ENCODE peak calls at places on chromosomes 3 and 15, in five cellular contexts. One of them, this sample, is unnamed.

GRCh38 chr15:80568298-80568697 is 126.8 kb upstream of the ABHD17C start:
- DNase-seq in hepatocyte: no peak
- DNase-seq in amniotic stem cell: no peak
- DNase-seq in HEK293T: no peak
- DNase-seq in activated CD8-positive, alpha-beta memory T cell treated with anti-CD3 and anti-CD28 coated beads for 1 hour: no peak
- DNase-seq in this sample: no peak

GRCh38 chr3:129616713-129617112 is 10.2 kb upstream of the PLXND1 start:
- DNase-seq in hepatocyte: no peak
- DNase-seq in amniotic stem cell: no peak
- DNase-seq in HEK293T: no peak
- DNase-seq in activated CD8-positive, alpha-beta memory T cell treated with anti-CD3 and anti-CD28 coated beads for 1 hour: no peak
- DNase-seq in this sample: no peak

GRCh38 chr15:40291088-40291574 is 8.3 kb upstream of the ANKRD63 start:
- DNase-seq in hepatocyte: peak; percentile 85
- DNase-seq in amniotic stem cell: no peak
- DNase-seq in HEK293T: peak; percentile 40
- DNase-seq in activated CD8-positive, alpha-beta memory T cell treated with anti-CD3 and anti-CD28 coated beads for 1 hour: no peak
- DNase-seq in this sample: no peak

GRCh38 chr3:143247007-143247563 is 127.5 kb downstream of the CHST2 start:
- DNase-seq in hepatocyte: no peak
- DNase-seq in amniotic stem cell: no peak
- DNase-seq in HEK293T: no peak
- DNase-seq in activated CD8-positive, alpha-beta memory T cell treated with anti-CD3 and anti-CD28 coated beads for 1 hour: no peak
- DNase-seq in this sample: no peak

GRCh38 chr15:57503051-57503702 is 88.5 kb upstream of the MYZAP start:
- DNase-seq in hepatocyte: no peak
- DNase-seq in amniotic stem cell: no peak
- DNase-seq in HEK293T: peak; percentile 36
- DNase-seq in activated CD8-positive, alpha-beta memory T cell treated with anti-CD3 and anti-CD28 coated beads for 1 hour: no peak
- DNase-seq in this sample: no peak

GRCh38 chr3:99128205-99128604 is 226.7 kb upstream of the DCBLD2 start:
- DNase-seq in hepatocyte: no peak
- DNase-seq in amniotic stem cell: no peak
- DNase-seq in HEK293T: no peak
- DNase-seq in activated CD8-positive, alpha-beta memory T cell treated with anti-CD3 and anti-CD28 coated beads for 1 hour: no peak
- DNase-seq in this sample: no peak

GRCh38 chr15:40870716-40871115 is 3.3 kb downstream of the RHOV start:
- DNase-seq in hepatocyte: no peak
- DNase-seq in amniotic stem cell: no peak
- DNase-seq in HEK293T: no peak
- DNase-seq in activated CD8-positive, alpha-beta memory T cell treated with anti-CD3 and anti-CD28 coated beads for 1 hour: no peak
- DNase-seq in this sample: no peak

GRCh38 chr3:48564022-48564421 is 441 bp upstream of the UCN2 start:
- DNase-seq in hepatocyte: no peak
- DNase-seq in amniotic stem cell: peak; percentile 50
- DNase-seq in HEK293T: no peak
- DNase-seq in activated CD8-positive, alpha-beta memory T cell treated with anti-CD3 and anti-CD28 coated beads for 1 hour: peak; percentile 8
- DNase-seq in this sample: peak; percentile 14

GRCh38 chr15:47750030-47750739 is 32.9 kb downstream of the SEMA6D start:
- DNase-seq in hepatocyte: peak; percentile 61
- DNase-seq in amniotic stem cell: peak; percentile 15
- DNase-seq in HEK293T: no peak
- DNase-seq in activated CD8-positive, alpha-beta memory T cell treated with anti-CD3 and anti-CD28 coated beads for 1 hour: no peak
- DNase-seq in this sample: no peak

GRCh38 chr3:194098036-194098871 is 37.7 kb upstream of the HES1 start:
- DNase-seq in hepatocyte: no peak
- DNase-seq in amniotic stem cell: no peak
- DNase-seq in HEK293T: no peak
- DNase-seq in activated CD8-positive, alpha-beta memory T cell treated with anti-CD3 and anti-CD28 coated beads for 1 hour: no peak
- DNase-seq in this sample: no peak

GRCh38 chr3:142910280-142910679 is 21.4 kb upstream of the PCOLCE2 start:
- DNase-seq in hepatocyte: peak; percentile 16
- DNase-seq in amniotic stem cell: no peak
- DNase-seq in HEK293T: no peak
- DNase-seq in activated CD8-positive, alpha-beta memory T cell treated with anti-CD3 and anti-CD28 coated beads for 1 hour: no peak
- DNase-seq in this sample: no peak